ENCODE peak calls at places on chromosomes 1 and 21, in five cellular contexts. G, C, J, P and U are unnamed samples.

GRCh38 chr1:84174051-84174556 is 30.0 kb downstream of the PRKACB start:
- DNase-seq in P (no peak), J (no peak), C (peak), G (peak), U (no peak)

GRCh38 chr21:39313042-39313456 is 383 bp downstream of the BRWD1 start:
- DNase-seq in C (peak), P (peak), G (no peak), J (peak), U (no peak)

GRCh38 chr21:21029159-21029558 is 30.9 kb downstream of the NCAM2 start:
- DNase-seq in J (no peak), P (no peak), G (no peak), C (peak), U (no peak)

GRCh38 chr1:60596791-60597748 is 485.3 kb upstream of the NFIA start:
- DNase-seq in J (no peak), G (no peak), C (no peak), P (no peak), U (no peak)

GRCh38 chr1:37449936-37450335 is 24.4 kb upstream of the ZC3H12A start:
- DNase-seq in P (no peak), G (no peak), C (no peak), J (no peak), U (no peak)

GRCh38 chr1:196497824-196498223 is 110.4 kb downstream of the KCNT2 start:
- DNase-seq in G (no peak), P (no peak), J (no peak), C (no peak), U (no peak)

GRCh38 chr1:97270508-97271307 is 549.1 kb downstream of the PTBP2 start:
- DNase-seq in G (no peak), C (no peak), J (no peak), P (no peak), U (no peak)

GRCh38 chr21:20996421-20997307 is 1.5 kb upstream of the NCAM2 start:
- DNase-seq in J (no peak), C (no peak), P (no peak), G (no peak), U (no peak)

GRCh38 chr21:37620401-37620800 is 253.8 kb downstream of the DYRK1A start:
- DNase-seq in C (no peak), P (no peak), J (no peak), G (no peak), U (no peak)

GRCh38 chr1:17401841-17402240 is 29.8 kb downstream of the PADI6 start:
- DNase-seq in C (no peak), P (no peak), G (no peak), J (no peak), U (no peak)